ENCODE peak calls at places on chromosomes 16 and 17, in eight cellular contexts. One of them, this sample, is unnamed. For H3K27me3, the result is how much of the 10 kb centered on the place peaks cover.

GRCh38 chr17:33012522-33013033 is 20.9 kb downstream of the SPACA3 start:
- DNase-seq in GM23338: no peak
- DNase-seq in CD4-positive, alpha-beta T cell: no peak
- DNase-seq in neural progenitor cell: no peak
- DNase-seq in prostate gland: no peak
- DNase-seq in stomach: no peak
- DNase-seq in psoas muscle: no peak
- DNase-seq in vagina: no peak
- DNase-seq in this sample: no peak

GRCh38 chr17:63679214-63679613 is 20.7 kb downstream of the LIMD2 start:
- DNase-seq in GM23338: peak
- DNase-seq in stomach: no peak
- DNase-seq in neural progenitor cell: no peak
- DNase-seq in vagina: no peak
- DNase-seq in CD4-positive, alpha-beta T cell: no peak
- DNase-seq in prostate gland: no peak
- DNase-seq in psoas muscle: no peak
- DNase-seq in this sample: no peak

GRCh38 chr16:25256821-25257503 is 683 bp downstream of the ZKSCAN2 start:
- DNase-seq in stomach: no peak
- DNase-seq in neural progenitor cell: peak
- DNase-seq in CD4-positive, alpha-beta T cell: no peak
- DNase-seq in prostate gland: peak
- DNase-seq in psoas muscle: no peak
- DNase-seq in vagina: no peak
- DNase-seq in GM23338: peak
- DNase-seq in this sample: no peak

GRCh38 chr17:52124561-52124960 is 34.0 kb downstream of the CA10 start:
- DNase-seq in vagina: no peak
- DNase-seq in psoas muscle: no peak
- DNase-seq in GM23338: no peak
- DNase-seq in CD4-positive, alpha-beta T cell: no peak
- DNase-seq in prostate gland: no peak
- DNase-seq in stomach: no peak
- DNase-seq in neural progenitor cell: no peak
- DNase-seq in this sample: no peak

GRCh38 chr17:76408037-76408849 is 23.8 kb downstream of the SPHK1 start:
- DNase-seq in neural progenitor cell: peak
- DNase-seq in stomach: peak
- DNase-seq in prostate gland: peak
- DNase-seq in GM23338: peak
- DNase-seq in psoas muscle: peak
- DNase-seq in CD4-positive, alpha-beta T cell: peak
- DNase-seq in vagina: no peak
- DNase-seq in this sample: peak

GRCh38 chr17:28001149-28001548 is 41.3 kb upstream of the NLK start:
- DNase-seq in psoas muscle: no peak
- DNase-seq in GM23338: no peak
- DNase-seq in neural progenitor cell: no peak
- DNase-seq in CD4-positive, alpha-beta T cell: no peak
- DNase-seq in prostate gland: no peak
- DNase-seq in vagina: no peak
- DNase-seq in stomach: no peak
- DNase-seq in this sample: no peak

GRCh38 chr17:40415390-40415789 is 2.3 kb downstream of the TOP2A start:
- DNase-seq in prostate gland: no peak
- DNase-seq in psoas muscle: no peak
- DNase-seq in vagina: no peak
- DNase-seq in neural progenitor cell: peak
- DNase-seq in CD4-positive, alpha-beta T cell: no peak
- DNase-seq in GM23338: peak
- DNase-seq in stomach: no peak
- DNase-seq in this sample: no peak

GRCh38 chr16:89581861-89582563 is 6.5 kb downstream of the CPNE7 start:
- DNase-seq in CD4-positive, alpha-beta T cell: no peak
- DNase-seq in GM23338: no peak
- DNase-seq in psoas muscle: no peak
- DNase-seq in prostate gland: peak
- DNase-seq in neural progenitor cell: no peak
- DNase-seq in stomach: peak
- DNase-seq in vagina: no peak
- DNase-seq in this sample: no peak

GRCh38 chr17:412211-413015 is 59.8 kb upstream of the RPH3AL start:
- DNase-seq in GM23338: peak
- DNase-seq in stomach: peak
- DNase-seq in prostate gland: peak
- DNase-seq in vagina: no peak
- DNase-seq in CD4-positive, alpha-beta T cell: peak
- DNase-seq in psoas muscle: no peak
- DNase-seq in neural progenitor cell: peak
- DNase-seq in this sample: peak

GRCh38 chr16:56795011-56795410 is 65.1 kb downstream of the NUP93 start:
- DNase-seq in psoas muscle: no peak
- DNase-seq in vagina: no peak
- DNase-seq in neural progenitor cell: no peak
- DNase-seq in stomach: no peak
- DNase-seq in GM23338: no peak
- DNase-seq in CD4-positive, alpha-beta T cell: no peak
- DNase-seq in prostate gland: no peak
- DNase-seq in this sample: no peak

GRCh38 chr16:56789360-56789759 is 59.4 kb downstream of the NUP93 start:
- DNase-seq in prostate gland: peak
- DNase-seq in CD4-positive, alpha-beta T cell: no peak
- DNase-seq in GM23338: no peak
- DNase-seq in psoas muscle: no peak
- DNase-seq in neural progenitor cell: no peak
- DNase-seq in vagina: no peak
- DNase-seq in stomach: peak
- DNase-seq in this sample: peak

GRCh38 chr16:56792960-56793359 is 63.0 kb downstream of the NUP93 start:
- DNase-seq in prostate gland: no peak
- DNase-seq in neural progenitor cell: no peak
- DNase-seq in vagina: no peak
- DNase-seq in stomach: no peak
- DNase-seq in CD4-positive, alpha-beta T cell: no peak
- DNase-seq in psoas muscle: no peak
- DNase-seq in GM23338: no peak
- DNase-seq in this sample: no peak

GRCh38 chr16:56797861-56798260 is 67.1 kb upstream of the SLC12A3 start:
- DNase-seq in neural progenitor cell: no peak
- DNase-seq in vagina: no peak
- DNase-seq in stomach: no peak
- DNase-seq in CD4-positive, alpha-beta T cell: no peak
- DNase-seq in GM23338: no peak
- DNase-seq in prostate gland: no peak
- DNase-seq in psoas muscle: no peak
- DNase-seq in this sample: no peak

GRCh38 chr16:56793504-56793903 is 63.6 kb downstream of the NUP93 start:
- DNase-seq in CD4-positive, alpha-beta T cell: no peak
- DNase-seq in GM23338: peak
- DNase-seq in psoas muscle: no peak
- DNase-seq in vagina: no peak
- DNase-seq in neural progenitor cell: no peak
- DNase-seq in stomach: no peak
- DNase-seq in prostate gland: no peak
- DNase-seq in this sample: no peak
- TF ChIP-seq CTCF in CD4-positive, alpha-beta T cell: no peak
- TF ChIP-seq CTCF in GM23338: peak
- TF ChIP-seq CTCF in psoas muscle: no peak
- TF ChIP-seq CTCF in vagina: no peak
- TF ChIP-seq CTCF in neural progenitor cell: peak
- TF ChIP-seq CTCF in stomach: no peak
- TF ChIP-seq CTCF in prostate gland: peak
- TF ChIP-seq CTCF in this sample: no peak

GRCh38 chr17:61404702-61405046 is 5.0 kb downstream of the TBX2 start:
- DNase-seq in stomach: no peak
- DNase-seq in prostate gland: no peak
- DNase-seq in vagina: no peak
- DNase-seq in GM23338: peak
- DNase-seq in psoas muscle: no peak
- DNase-seq in neural progenitor cell: no peak
- DNase-seq in CD4-positive, alpha-beta T cell: no peak
- DNase-seq in this sample: no peak
- H3K27ac ChIP-seq in stomach: peak
- H3K27ac ChIP-seq in prostate gland: peak
- H3K27ac ChIP-seq in vagina: peak
- H3K27ac ChIP-seq in GM23338: no peak
- H3K27ac ChIP-seq in psoas muscle: peak
- H3K27ac ChIP-seq in neural progenitor cell: no peak
- H3K27ac ChIP-seq in CD4-positive, alpha-beta T cell: no peak
- H3K27ac ChIP-seq in this sample: no peak

GRCh38 chr16:77789646-77790370 is 1.4 kb downstream of the VAT1L start:
- DNase-seq in psoas muscle: no peak
- DNase-seq in GM23338: peak
- DNase-seq in stomach: no peak
- DNase-seq in vagina: no peak
- DNase-seq in prostate gland: no peak
- DNase-seq in CD4-positive, alpha-beta T cell: no peak
- DNase-seq in neural progenitor cell: peak
- DNase-seq in this sample: no peak
- H3K27me3 ChIP-seq in psoas muscle: under half
- H3K27me3 ChIP-seq in GM23338: under half
- H3K27me3 ChIP-seq in stomach: half or more
- H3K27me3 ChIP-seq in vagina: under half
- H3K27me3 ChIP-seq in prostate gland: under half
- H3K27me3 ChIP-seq in CD4-positive, alpha-beta T cell: half or more
- H3K27me3 ChIP-seq in neural progenitor cell: under half
- H3K27me3 ChIP-seq in this sample: under half

DNA sequence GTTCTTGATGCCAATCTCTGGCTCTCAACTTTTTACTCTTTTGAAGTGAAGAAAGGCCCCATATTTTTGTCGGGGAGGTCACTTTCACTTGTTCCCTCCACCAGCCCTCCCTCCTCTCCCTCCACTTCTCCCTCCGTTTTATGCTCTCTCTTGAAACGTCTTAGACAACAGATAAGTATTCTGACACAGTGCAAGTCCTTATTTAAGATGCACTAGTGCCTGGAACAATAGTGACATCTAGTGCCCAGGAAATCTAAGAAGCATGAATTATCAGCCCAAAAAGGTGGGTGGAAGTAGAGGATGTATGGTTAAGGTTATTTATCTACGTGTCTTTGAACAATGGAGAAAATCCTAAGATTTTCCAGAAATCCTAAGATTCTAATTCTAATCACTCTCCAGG is 17.9 kb downstream of the PSME3IP1 start:
- DNase-seq in neural progenitor cell: peak
- DNase-seq in GM23338: peak
- DNase-seq in CD4-positive, alpha-beta T cell: no peak
- DNase-seq in psoas muscle: no peak
- DNase-seq in prostate gland: peak
- DNase-seq in stomach: no peak
- DNase-seq in vagina: no peak
- DNase-seq in this sample: no peak
- TF ChIP-seq CTCF in neural progenitor cell: peak
- TF ChIP-seq CTCF in GM23338: peak
- TF ChIP-seq CTCF in CD4-positive, alpha-beta T cell: peak
- TF ChIP-seq CTCF in psoas muscle: peak
- TF ChIP-seq CTCF in prostate gland: peak
- TF ChIP-seq CTCF in stomach: peak
- TF ChIP-seq CTCF in vagina: peak
- TF ChIP-seq CTCF in this sample: no peak

DNA sequence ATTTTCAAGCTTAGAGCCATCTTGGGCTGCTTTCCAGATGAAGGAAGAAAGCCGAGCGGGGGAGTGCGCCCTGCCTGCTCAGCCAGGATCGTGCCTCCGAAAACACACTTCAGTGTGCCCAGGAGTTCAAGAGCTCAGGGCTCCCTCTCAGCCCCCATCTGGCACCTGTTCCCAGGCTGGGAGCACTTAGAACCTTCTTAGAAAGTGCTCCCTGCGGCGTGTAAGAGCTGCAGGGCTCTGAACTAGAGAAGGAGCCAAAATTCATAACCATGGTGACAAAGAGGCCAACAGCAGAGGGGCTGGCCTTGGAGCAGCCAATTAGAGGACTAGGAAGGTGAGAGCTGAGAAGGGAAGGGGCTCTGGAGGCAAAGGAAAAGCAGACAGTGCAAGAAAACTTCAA is 59.0 kb upstream of the TNRC6C start:
- DNase-seq in stomach: no peak
- DNase-seq in GM23338: no peak
- DNase-seq in psoas muscle: peak
- DNase-seq in CD4-positive, alpha-beta T cell: no peak
- DNase-seq in prostate gland: no peak
- DNase-seq in vagina: no peak
- DNase-seq in neural progenitor cell: peak
- DNase-seq in this sample: no peak
- H3K27ac ChIP-seq in stomach: no peak
- H3K27ac ChIP-seq in GM23338: no peak
- H3K27ac ChIP-seq in psoas muscle: no peak
- H3K27ac ChIP-seq in CD4-positive, alpha-beta T cell: no peak
- H3K27ac ChIP-seq in prostate gland: no peak
- H3K27ac ChIP-seq in vagina: no peak
- H3K27ac ChIP-seq in neural progenitor cell: no peak
- H3K27ac ChIP-seq in this sample: no peak

GRCh38 chr16:56985288-56985961 is 3.9 kb upstream of the NLRC5 start:
- DNase-seq in GM23338: no peak
- DNase-seq in vagina: no peak
- DNase-seq in CD4-positive, alpha-beta T cell: no peak
- DNase-seq in stomach: peak
- DNase-seq in neural progenitor cell: no peak
- DNase-seq in prostate gland: no peak
- DNase-seq in psoas muscle: peak
- DNase-seq in this sample: no peak
- H3K27me3 ChIP-seq in GM23338: under half
- H3K27me3 ChIP-seq in vagina: under half
- H3K27me3 ChIP-seq in CD4-positive, alpha-beta T cell: under half
- H3K27me3 ChIP-seq in stomach: under half
- H3K27me3 ChIP-seq in neural progenitor cell: under half
- H3K27me3 ChIP-seq in prostate gland: under half
- H3K27me3 ChIP-seq in psoas muscle: under half
- H3K27me3 ChIP-seq in this sample: under half

GRCh38 chr16:19521471-19522368 is at the start of gene GDE1:
- DNase-seq in GM23338: peak
- DNase-seq in stomach: peak
- DNase-seq in prostate gland: peak
- DNase-seq in psoas muscle: peak
- DNase-seq in neural progenitor cell: peak
- DNase-seq in vagina: no peak
- DNase-seq in CD4-positive, alpha-beta T cell: peak
- DNase-seq in this sample: peak
- TF ChIP-seq CTCF in GM23338: peak
- TF ChIP-seq CTCF in stomach: peak
- TF ChIP-seq CTCF in prostate gland: peak
- TF ChIP-seq CTCF in psoas muscle: peak
- TF ChIP-seq CTCF in neural progenitor cell: peak
- TF ChIP-seq CTCF in vagina: no peak
- TF ChIP-seq CTCF in CD4-positive, alpha-beta T cell: peak
- TF ChIP-seq CTCF in this sample: no peak

GRCh38 chr17:17076066-17076465 is 33.8 kb downstream of the MPRIP start:
- DNase-seq in vagina: no peak
- DNase-seq in neural progenitor cell: no peak
- DNase-seq in CD4-positive, alpha-beta T cell: no peak
- DNase-seq in psoas muscle: no peak
- DNase-seq in stomach: no peak
- DNase-seq in prostate gland: no peak
- DNase-seq in GM23338: no peak
- DNase-seq in this sample: no peak
- H3K27ac ChIP-seq in vagina: peak
- H3K27ac ChIP-seq in neural progenitor cell: no peak
- H3K27ac ChIP-seq in CD4-positive, alpha-beta T cell: no peak
- H3K27ac ChIP-seq in psoas muscle: peak
- H3K27ac ChIP-seq in stomach: peak
- H3K27ac ChIP-seq in prostate gland: no peak
- H3K27ac ChIP-seq in GM23338: no peak
- H3K27ac ChIP-seq in this sample: no peak

This sample was measured in pancreas.